ENCODE peak calls at places on chromosomes 11 and 22, in six cellular contexts. One of them, this sample, is unnamed.
A peak's percentile ranks its signal among the peaks of the same experiment; 100 is the strongest.

GRCh38 chr11:63805844-63806415 is 7.3 kb upstream of the SPINDOC start:
- DNase-seq in lower lobe of right lung: no peak
- DNase-seq in fibroblast of villous mesenchyme: peak; percentile 14
- DNase-seq in BJ: no peak
- DNase-seq in nephron progenitor cell: no peak
- DNase-seq in fibroblast of pulmonary artery: peak; percentile 79
- DNase-seq in this sample: no peak

GRCh38 chr11:91296628-91297027 is 928.0 kb upstream of the FAT3 start:
- DNase-seq in BJ: no peak
- DNase-seq in nephron progenitor cell: no peak
- DNase-seq in fibroblast of villous mesenchyme: peak; percentile 57
- DNase-seq in lower lobe of right lung: no peak
- DNase-seq in fibroblast of pulmonary artery: peak; percentile 13
- DNase-seq in this sample: peak; percentile 36

GRCh38 chr22:46788426-46789168 is 26.1 kb downstream of the TBC1D22A start:
- DNase-seq in nephron progenitor cell: no peak
- DNase-seq in BJ: no peak
- DNase-seq in fibroblast of villous mesenchyme: no peak
- DNase-seq in fibroblast of pulmonary artery: no peak
- DNase-seq in lower lobe of right lung: no peak
- DNase-seq in this sample: no peak

GRCh38 chr22:47872761-47873535 is 1110.5 kb downstream of the TBC1D22A start:
- DNase-seq in nephron progenitor cell: no peak
- DNase-seq in BJ: no peak
- DNase-seq in fibroblast of villous mesenchyme: no peak
- DNase-seq in fibroblast of pulmonary artery: no peak
- DNase-seq in lower lobe of right lung: no peak
- DNase-seq in this sample: no peak

GRCh38 chr11:118812485-118812884 is 21.5 kb upstream of the DDX6 start:
- DNase-seq in BJ: no peak
- DNase-seq in nephron progenitor cell: no peak
- DNase-seq in fibroblast of villous mesenchyme: no peak
- DNase-seq in fibroblast of pulmonary artery: no peak
- DNase-seq in lower lobe of right lung: no peak
- DNase-seq in this sample: no peak

GRCh38 chr11:86784247-86784681 is 16.1 kb upstream of the PRSS23 start:
- DNase-seq in BJ: no peak
- DNase-seq in nephron progenitor cell: no peak
- DNase-seq in fibroblast of villous mesenchyme: peak; percentile 90
- DNase-seq in lower lobe of right lung: no peak
- DNase-seq in fibroblast of pulmonary artery: peak; percentile 16
- DNase-seq in this sample: peak; percentile 16

GRCh38 chr11:58061813-58062212 is 31.1 kb downstream of the OR6Q1 start:
- DNase-seq in fibroblast of pulmonary artery: peak; percentile 62
- DNase-seq in fibroblast of villous mesenchyme: no peak
- DNase-seq in lower lobe of right lung: no peak
- DNase-seq in BJ: peak; percentile 29
- DNase-seq in nephron progenitor cell: no peak
- DNase-seq in this sample: peak; percentile 73

GRCh38 chr11:66317322-66317765 is 500 bp upstream of the CD248 start:
- DNase-seq in fibroblast of villous mesenchyme: peak; percentile 83
- DNase-seq in fibroblast of pulmonary artery: peak; percentile 78
- DNase-seq in BJ: no peak
- DNase-seq in nephron progenitor cell: no peak
- DNase-seq in lower lobe of right lung: no peak
- DNase-seq in this sample: no peak

GRCh38 chr22:45082795-45083194 is 73.0 kb upstream of the PHF21B start:
- DNase-seq in fibroblast of villous mesenchyme: no peak
- DNase-seq in BJ: no peak
- DNase-seq in lower lobe of right lung: no peak
- DNase-seq in nephron progenitor cell: no peak
- DNase-seq in fibroblast of pulmonary artery: no peak
- DNase-seq in this sample: no peak

GRCh38 chr11:64675417-64676252 is 47.4 kb downstream of the NRXN2 start:
- DNase-seq in fibroblast of villous mesenchyme: peak; percentile 81
- DNase-seq in fibroblast of pulmonary artery: peak; percentile 87
- DNase-seq in nephron progenitor cell: peak; percentile 27
- DNase-seq in lower lobe of right lung: no peak
- DNase-seq in BJ: no peak
- DNase-seq in this sample: peak; percentile 58

GRCh38 chr11:126341760-126342161 is 13.7 kb upstream of the ST3GAL4 start:
- DNase-seq in lower lobe of right lung: no peak
- DNase-seq in nephron progenitor cell: no peak
- DNase-seq in fibroblast of pulmonary artery: peak; percentile 72
- DNase-seq in fibroblast of villous mesenchyme: peak; percentile 87
- DNase-seq in BJ: no peak
- DNase-seq in this sample: peak; percentile 83

GRCh38 chr11:128686745-128687177 is 7.1 kb upstream of the FLI1 start:
- DNase-seq in BJ: no peak
- DNase-seq in nephron progenitor cell: peak; percentile 59
- DNase-seq in fibroblast of villous mesenchyme: peak; percentile 59
- DNase-seq in fibroblast of pulmonary artery: peak; percentile 63
- DNase-seq in lower lobe of right lung: peak; percentile 78
- DNase-seq in this sample: peak; percentile 37

GRCh38 chr22:19776433-19777031 is 16.0 kb downstream of the TBX1 start:
- DNase-seq in fibroblast of villous mesenchyme: peak; percentile 83
- DNase-seq in lower lobe of right lung: no peak
- DNase-seq in nephron progenitor cell: no peak
- DNase-seq in BJ: no peak
- DNase-seq in fibroblast of pulmonary artery: no peak
- DNase-seq in this sample: no peak

GRCh38 chr11:73659961-73660360 is 13.6 kb downstream of the PLEKHB1 start:
- DNase-seq in lower lobe of right lung: no peak
- DNase-seq in fibroblast of villous mesenchyme: no peak
- DNase-seq in fibroblast of pulmonary artery: no peak
- DNase-seq in BJ: no peak
- DNase-seq in nephron progenitor cell: no peak
- DNase-seq in this sample: no peak

GRCh38 chr11:65625628-65626342 is 10.2 kb downstream of the PCNX3 start:
- DNase-seq in BJ: no peak
- DNase-seq in fibroblast of pulmonary artery: peak; percentile 50
- DNase-seq in fibroblast of villous mesenchyme: peak; percentile 22
- DNase-seq in lower lobe of right lung: peak; percentile 81
- DNase-seq in nephron progenitor cell: peak; percentile 53
- DNase-seq in this sample: no peak

GRCh38 chr11:1943576-1943975 is 3.6 kb upstream of the MRPL23 start:
- DNase-seq in fibroblast of villous mesenchyme: no peak
- DNase-seq in nephron progenitor cell: peak; percentile 5
- DNase-seq in fibroblast of pulmonary artery: no peak
- DNase-seq in lower lobe of right lung: peak; percentile 34
- DNase-seq in BJ: no peak
- DNase-seq in this sample: no peak

GRCh38 chr11:43504316-43504950 is 145.7 kb downstream of the TTC17 start:
- DNase-seq in BJ: no peak
- DNase-seq in fibroblast of pulmonary artery: peak; percentile 26
- DNase-seq in nephron progenitor cell: peak; percentile 15
- DNase-seq in fibroblast of villous mesenchyme: peak; percentile 9
- DNase-seq in lower lobe of right lung: no peak
- DNase-seq in this sample: no peak

GRCh38 chr11:123083623-123084029 is 21.7 kb upstream of the HSPA8 start:
- DNase-seq in fibroblast of pulmonary artery: peak; percentile 99
- DNase-seq in nephron progenitor cell: no peak
- DNase-seq in lower lobe of right lung: no peak
- DNase-seq in BJ: peak; percentile 91
- DNase-seq in fibroblast of villous mesenchyme: peak; percentile 94
- DNase-seq in this sample: peak; percentile 97

GRCh38 chr11:66479741-66480115 is 506 bp upstream of the DPP3 start:
- DNase-seq in BJ: no peak
- DNase-seq in fibroblast of villous mesenchyme: no peak
- DNase-seq in lower lobe of right lung: no peak
- DNase-seq in fibroblast of pulmonary artery: no peak
- DNase-seq in nephron progenitor cell: no peak
- DNase-seq in this sample: peak; percentile 39

GRCh38 chr11:1642288-1643145 is 12.9 kb downstream of the KRTAP5-5 start:
- DNase-seq in fibroblast of villous mesenchyme: no peak
- DNase-seq in nephron progenitor cell: no peak
- DNase-seq in fibroblast of pulmonary artery: no peak
- DNase-seq in lower lobe of right lung: no peak
- DNase-seq in BJ: no peak
- DNase-seq in this sample: no peak

GRCh38 chr11:16860632-16861031 is 122.2 kb downstream of the C11orf58 start:
- DNase-seq in fibroblast of pulmonary artery: peak; percentile 30
- DNase-seq in BJ: no peak
- DNase-seq in fibroblast of villous mesenchyme: no peak
- DNase-seq in nephron progenitor cell: no peak
- DNase-seq in lower lobe of right lung: no peak
- DNase-seq in this sample: no peak

DNA sequence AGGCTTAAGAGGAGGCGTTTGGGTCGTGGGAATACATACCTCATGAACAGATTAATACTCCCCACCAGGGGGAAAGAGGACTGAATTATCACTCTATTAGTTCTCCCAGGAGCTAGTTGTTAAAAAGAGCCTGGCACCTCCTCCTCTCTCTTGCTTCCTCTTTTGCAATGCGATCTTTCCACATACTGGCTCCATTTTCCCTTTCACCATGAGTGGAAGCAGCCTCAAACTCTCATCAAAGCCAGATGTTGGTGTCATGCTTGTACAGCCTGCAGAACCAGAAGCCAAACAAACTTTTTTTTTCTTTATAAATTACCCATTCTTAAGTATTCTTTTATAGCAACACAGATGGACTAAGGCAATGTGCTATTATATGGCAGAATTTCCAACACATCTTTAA is 258.5 kb downstream of the FAM76B start:
- DNase-seq in lower lobe of right lung: no peak
- DNase-seq in fibroblast of villous mesenchyme: peak; percentile 65
- DNase-seq in BJ: peak; percentile 21
- DNase-seq in fibroblast of pulmonary artery: peak; percentile 26
- DNase-seq in nephron progenitor cell: no peak
- DNase-seq in this sample: no peak
- TF ChIP-seq CTCF in lower lobe of right lung: no peak
- TF ChIP-seq CTCF in fibroblast of villous mesenchyme: no peak
- TF ChIP-seq CTCF in BJ: no peak
- TF ChIP-seq CTCF in fibroblast of pulmonary artery: no peak
- TF ChIP-seq CTCF in nephron progenitor cell: no peak
- TF ChIP-seq CTCF in this sample: no peak

GRCh38 chr11:115469361-115469760 is 34.9 kb downstream of the CADM1 start:
- DNase-seq in fibroblast of villous mesenchyme: no peak
- DNase-seq in BJ: no peak
- DNase-seq in lower lobe of right lung: no peak
- DNase-seq in fibroblast of pulmonary artery: no peak
- DNase-seq in nephron progenitor cell: no peak
- DNase-seq in this sample: no peak
- TF ChIP-seq CTCF in fibroblast of villous mesenchyme: no peak
- TF ChIP-seq CTCF in BJ: no peak
- TF ChIP-seq CTCF in lower lobe of right lung: no peak
- TF ChIP-seq CTCF in fibroblast of pulmonary artery: no peak
- TF ChIP-seq CTCF in nephron progenitor cell: no peak
- TF ChIP-seq CTCF in this sample: no peak

GRCh38 chr22:37266581-37267127 is 15.7 kb upstream of the CYTH4 start:
- DNase-seq in lower lobe of right lung: peak; percentile 48
- DNase-seq in fibroblast of pulmonary artery: no peak
- DNase-seq in BJ: no peak
- DNase-seq in nephron progenitor cell: no peak
- DNase-seq in fibroblast of villous mesenchyme: no peak
- DNase-seq in this sample: no peak
- TF ChIP-seq CTCF in lower lobe of right lung: no peak
- TF ChIP-seq CTCF in fibroblast of pulmonary artery: no peak
- TF ChIP-seq CTCF in BJ: no peak
- TF ChIP-seq CTCF in nephron progenitor cell: no peak
- TF ChIP-seq CTCF in fibroblast of villous mesenchyme: no peak
- TF ChIP-seq CTCF in this sample: no peak

DNA sequence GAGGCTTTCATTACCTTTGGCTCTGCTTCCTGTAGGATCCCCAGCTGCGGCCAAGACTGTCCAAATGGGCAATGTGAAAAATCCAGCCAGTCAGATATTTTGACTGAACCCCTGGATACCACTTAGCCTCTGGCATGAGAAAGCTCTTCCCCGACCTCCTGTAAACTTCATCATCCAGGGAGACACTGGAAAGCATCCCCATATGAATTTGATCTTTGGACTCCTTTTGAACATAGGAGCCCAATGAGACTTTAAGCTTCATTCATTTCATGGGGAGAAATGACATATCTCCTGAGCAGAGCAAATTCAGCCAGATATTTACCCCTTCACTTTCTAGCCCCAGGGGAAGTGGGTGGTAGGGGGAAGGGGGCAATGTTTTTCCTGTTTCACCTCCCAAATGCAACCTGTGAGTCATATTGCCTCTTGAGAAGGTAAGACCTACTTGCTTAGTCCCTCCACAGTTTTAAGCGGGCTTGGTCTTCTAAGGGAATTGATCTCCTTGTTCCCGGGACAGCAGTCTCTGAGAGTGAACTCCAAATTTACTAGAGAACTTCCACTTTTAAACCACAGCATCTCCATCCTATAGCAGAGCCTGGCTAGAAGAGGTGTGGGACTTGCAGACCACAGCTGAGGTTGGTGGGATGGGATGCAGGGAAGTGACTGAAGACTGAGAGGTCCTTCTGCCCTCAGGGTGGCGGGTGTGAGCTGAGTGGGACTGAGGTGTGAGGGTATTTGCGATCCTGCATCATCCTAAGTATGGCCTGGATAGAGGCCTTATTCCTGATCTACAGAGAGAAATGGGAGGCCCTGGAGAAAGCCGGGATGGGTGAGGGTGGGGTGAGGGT is 20.3 kb upstream of the POU2AF1 start:
- DNase-seq in fibroblast of villous mesenchyme: no peak
- DNase-seq in BJ: no peak
- DNase-seq in lower lobe of right lung: no peak
- DNase-seq in nephron progenitor cell: no peak
- DNase-seq in fibroblast of pulmonary artery: no peak
- DNase-seq in this sample: no peak
- TF ChIP-seq CTCF in fibroblast of villous mesenchyme: no peak
- TF ChIP-seq CTCF in BJ: no peak
- TF ChIP-seq CTCF in lower lobe of right lung: no peak
- TF ChIP-seq CTCF in nephron progenitor cell: no peak
- TF ChIP-seq CTCF in fibroblast of pulmonary artery: no peak
- TF ChIP-seq CTCF in this sample: no peak

DNA sequence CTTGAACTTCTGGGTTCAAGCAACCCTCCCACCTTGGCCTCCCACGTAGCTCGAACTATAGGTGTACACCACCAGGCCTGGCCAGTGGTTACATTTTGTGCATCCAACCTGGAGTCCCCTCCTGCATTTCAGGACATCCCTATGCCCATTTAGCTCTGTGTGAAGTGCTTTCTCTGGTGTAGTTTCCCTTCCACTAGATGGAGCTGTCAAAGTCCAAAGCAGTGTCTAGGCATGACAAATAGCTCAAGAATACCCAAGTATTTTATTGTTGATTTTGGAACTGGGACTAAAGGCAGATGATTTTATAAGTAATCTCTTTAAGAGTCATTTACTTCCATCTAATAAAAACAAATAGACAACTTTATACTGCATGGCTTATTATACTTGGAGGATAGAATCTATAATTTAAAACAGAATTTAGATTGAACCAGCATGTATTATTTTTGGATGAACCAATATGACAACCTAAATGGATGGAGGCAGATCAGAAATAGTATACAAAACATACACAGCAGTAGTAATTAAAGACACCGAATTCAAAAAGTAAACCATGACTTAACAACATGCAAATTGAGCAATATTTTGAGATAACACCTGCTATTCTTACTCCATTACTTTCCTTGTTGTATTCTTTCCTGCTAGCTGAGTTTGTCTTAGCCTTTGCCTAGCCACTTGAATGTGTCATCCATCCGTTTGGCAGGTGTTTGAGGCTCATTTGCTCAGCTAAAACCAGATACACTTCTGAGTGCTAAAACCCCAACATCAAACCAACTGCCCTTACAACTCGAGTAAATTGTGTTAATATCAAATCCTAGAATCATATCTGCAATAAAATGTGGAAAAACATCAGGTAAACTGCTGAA is 37.7 kb downstream of the EIF4ENIF1 start:
- DNase-seq in BJ: peak; percentile 31
- DNase-seq in fibroblast of villous mesenchyme: peak; percentile 54
- DNase-seq in lower lobe of right lung: no peak
- DNase-seq in nephron progenitor cell: no peak
- DNase-seq in fibroblast of pulmonary artery: peak; percentile 72
- DNase-seq in this sample: peak; percentile 43
- TF ChIP-seq CTCF in BJ: peak; percentile 74
- TF ChIP-seq CTCF in fibroblast of villous mesenchyme: peak; percentile 74
- TF ChIP-seq CTCF in lower lobe of right lung: peak; percentile 40
- TF ChIP-seq CTCF in nephron progenitor cell: no peak
- TF ChIP-seq CTCF in fibroblast of pulmonary artery: peak; percentile 81
- TF ChIP-seq CTCF in this sample: peak; percentile 70

This sample was measured in astrocyte of the spinal cord.